ENCODE peak calls at places on chromosome 18, in five cellular contexts. Q is aorta, E is lower lobe of right lung, L is body of pancreas, J is sigmoid colon. I is an unnamed sample. For H3K4me1, the result is how much of the 10 kb centered on the place peaks cover.

GRCh38 chr18:68438983-68439382 is 275.9 kb downstream of the TMX3 start:
- DNase-seq in E (no peak), J (no peak), L (no peak), Q (no peak), I (no peak)

GRCh38 chr18:74507120-74507881 is 11.1 kb downstream of the CNDP2 start:
- DNase-seq in L (peak), Q (no peak), J (peak), E (no peak), I (no peak)

GRCh38 chr18:35671952-35672603 is 90.5 kb downstream of the GALNT1 start:
- DNase-seq in J (no peak), L (no peak), E (no peak), Q (no peak), I (no peak)

GRCh38 chr18:61669320-61669719 is 223.5 kb downstream of the RNF152 start:
- DNase-seq in Q (no peak), L (no peak), J (no peak), E (no peak), I (no peak)

GRCh38 chr18:55672574-55673361 is 84.8 kb upstream of the TCF4 start:
- DNase-seq in L (no peak), E (no peak), J (no peak), Q (no peak), I (no peak)

GRCh38 chr18:11027862-11028261 is 121.5 kb downstream of the PIEZO2 start:
- DNase-seq in L (no peak), E (no peak), J (no peak), Q (no peak), I (no peak)

GRCh38 chr18:75727479-75727878 is 300.0 kb upstream of the SMIM21 start:
- DNase-seq in E (no peak), J (no peak), Q (no peak), L (peak), I (peak)

GRCh38 chr18:55859116-55859515 is 271.1 kb upstream of the TCF4 start:
- DNase-seq in J (no peak), Q (no peak), L (no peak), E (no peak), I (peak)

GRCh38 chr18:10193446-10193845 is 261.0 kb upstream of the APCDD1 start:
- DNase-seq in J (no peak), L (no peak), E (no peak), Q (no peak), I (no peak)

GRCh38 chr18:26657618-26658581 is 109.5 kb upstream of the KCTD1 start:
- DNase-seq in J (no peak), Q (no peak), E (no peak), L (no peak), I (no peak)

GRCh38 chr18:32319084-32319483 is 129.2 kb downstream of the MEP1B start:
- DNase-seq in J (no peak), E (no peak), L (no peak), Q (no peak), I (no peak)

GRCh38 chr18:26468931-26469340 is 79.4 kb downstream of the KCTD1 start:
- DNase-seq in E (no peak), Q (no peak), J (no peak), L (no peak), I (no peak)

GRCh38 chr18:14026199-14026598 is 106.0 kb downstream of the ZNF519 start:
- DNase-seq in E (no peak), Q (no peak), J (no peak), L (no peak), I (no peak)

GRCh38 chr18:57775937-57776336 is 27.2 kb downstream of the ATP8B1 start:
- DNase-seq in Q (no peak), L (no peak), E (no peak), J (no peak), I (no peak)
- H3K27ac ChIP-seq in Q (no peak), L (peak), E (no peak), J (peak), I (no peak)

GRCh38 chr18:24429188-24429587 is 2.7 kb downstream of the IMPACT start:
- DNase-seq in J (no peak), E (no peak), Q (no peak), L (no peak), I (no peak)

GRCh38 chr18:24427484-24427883 is 1.0 kb downstream of the IMPACT start:
- DNase-seq in L (no peak), E (no peak), Q (no peak), J (no peak), I (no peak)

GRCh38 chr18:24426073-24426397 is 435 bp upstream of the IMPACT start:
- DNase-seq in E (no peak), L (no peak), Q (no peak), J (no peak), I (no peak)

GRCh38 chr18:24426398-24427294 is at the start of gene IMPACT:
- DNase-seq in J (peak), L (peak), Q (peak), E (peak), I (peak)

GRCh38 chr18:24428709-24429108 is 2.2 kb downstream of the IMPACT start:
- DNase-seq in E (no peak), J (no peak), Q (no peak), L (no peak), I (no peak)
- H3K4me1 ChIP-seq in E (under half), J (under half), Q (under half), L (under half), I (under half)

DNA sequence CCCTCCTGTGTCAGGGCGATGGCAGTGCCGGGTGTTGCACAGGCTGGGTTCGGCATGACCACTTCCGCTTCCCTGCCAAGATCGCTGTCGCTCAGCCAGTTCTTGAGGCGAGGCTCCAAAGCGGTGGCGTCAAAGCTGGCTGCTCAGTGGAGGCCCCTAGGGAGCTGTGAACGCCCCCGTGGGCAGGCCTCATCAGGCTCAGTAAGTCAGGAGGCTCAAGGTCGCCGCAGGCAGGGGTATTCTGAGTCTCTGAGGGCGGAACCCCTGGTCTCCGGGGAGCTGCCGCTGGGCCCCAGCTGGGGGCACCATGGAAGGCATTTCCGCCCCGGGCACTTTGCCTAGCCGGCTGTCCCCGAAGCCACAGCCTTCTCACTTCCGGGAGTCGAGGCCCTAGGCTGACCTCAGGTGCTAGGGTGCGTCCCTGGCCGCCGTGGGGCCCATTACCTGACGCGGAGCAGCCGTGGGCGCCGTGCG is 210.4 kb downstream of the SOCS6 start:
- DNase-seq in Q (no peak), J (no peak), L (no peak), E (no peak), I (no peak)
- H3K27ac ChIP-seq in Q (no peak), J (no peak), L (no peak), E (no peak), I (no peak)

GRCh38 chr18:48680871-48681270 is 142.0 kb downstream of the CTIF start:
- DNase-seq in E (peak), Q (peak), J (peak), L (no peak), I (no peak)
- H3K4me1 ChIP-seq in E (under half), Q (under half), J (half or more), L (under half), I (under half)

I was measured in SJSA1.